ENCODE peak calls at places on chromosomes 16 and 17, in ten cellular contexts. One of them, this sample, is unnamed.
A peak's percentile ranks its signal among the peaks of the same experiment; 100 is the strongest.

GRCh38 chr16:28163699-28164584 is 47.8 kb downstream of the XPO6 start:
- DNase-seq in neural crest cell: no peak
- DNase-seq in GM13976: no peak
- DNase-seq in AG04450: no peak
- DNase-seq in CD8-positive, alpha-beta T cell: no peak
- DNase-seq in H1: no peak
- DNase-seq in uterus: no peak
- DNase-seq in body of pancreas: no peak
- DNase-seq in MM.1S: no peak
- DNase-seq in progenitor cell of endocrine pancreas: no peak
- DNase-seq in this sample: no peak

GRCh38 chr17:17313350-17313991 is 10.3 kb downstream of the NT5M start:
- DNase-seq in neural crest cell: no peak
- DNase-seq in GM13976: peak; percentile 86
- DNase-seq in AG04450: no peak
- DNase-seq in CD8-positive, alpha-beta T cell: peak; percentile 65
- DNase-seq in H1: peak; percentile 79
- DNase-seq in uterus: no peak
- DNase-seq in body of pancreas: peak; percentile 68
- DNase-seq in MM.1S: peak; percentile 68
- DNase-seq in progenitor cell of endocrine pancreas: peak; percentile 46
- DNase-seq in this sample: peak; percentile 72

GRCh38 chr16:4981473-4981872 is 23.3 kb downstream of the SEC14L5 start:
- DNase-seq in neural crest cell: no peak
- DNase-seq in GM13976: no peak
- DNase-seq in AG04450: no peak
- DNase-seq in CD8-positive, alpha-beta T cell: no peak
- DNase-seq in H1: no peak
- DNase-seq in uterus: no peak
- DNase-seq in body of pancreas: no peak
- DNase-seq in MM.1S: no peak
- DNase-seq in progenitor cell of endocrine pancreas: no peak
- DNase-seq in this sample: no peak

GRCh38 chr17:41307647-41308046 is 1.5 kb downstream of the KRTAP16-1 start:
- DNase-seq in neural crest cell: no peak
- DNase-seq in GM13976: no peak
- DNase-seq in AG04450: no peak
- DNase-seq in CD8-positive, alpha-beta T cell: no peak
- DNase-seq in H1: no peak
- DNase-seq in uterus: no peak
- DNase-seq in body of pancreas: peak; percentile 13
- DNase-seq in MM.1S: no peak
- DNase-seq in progenitor cell of endocrine pancreas: no peak
- DNase-seq in this sample: no peak

GRCh38 chr16:58417035-58417434 is 24.8 kb downstream of the GINS3 start:
- DNase-seq in neural crest cell: no peak
- DNase-seq in GM13976: no peak
- DNase-seq in AG04450: no peak
- DNase-seq in CD8-positive, alpha-beta T cell: no peak
- DNase-seq in H1: no peak
- DNase-seq in uterus: no peak
- DNase-seq in body of pancreas: no peak
- DNase-seq in MM.1S: no peak
- DNase-seq in progenitor cell of endocrine pancreas: no peak
- DNase-seq in this sample: no peak

GRCh38 chr17:4953461-4953961 is 2.6 kb downstream of the ENO3 start:
- DNase-seq in neural crest cell: no peak
- DNase-seq in GM13976: no peak
- DNase-seq in AG04450: no peak
- DNase-seq in CD8-positive, alpha-beta T cell: no peak
- DNase-seq in H1: no peak
- DNase-seq in uterus: no peak
- DNase-seq in body of pancreas: no peak
- DNase-seq in MM.1S: no peak
- DNase-seq in progenitor cell of endocrine pancreas: no peak
- DNase-seq in this sample: no peak

GRCh38 chr17:1553354-1554266 is 9.0 kb downstream of the PITPNA start:
- DNase-seq in neural crest cell: no peak
- DNase-seq in GM13976: no peak
- DNase-seq in AG04450: no peak
- DNase-seq in CD8-positive, alpha-beta T cell: no peak
- DNase-seq in H1: no peak
- DNase-seq in uterus: no peak
- DNase-seq in body of pancreas: no peak
- DNase-seq in MM.1S: no peak
- DNase-seq in progenitor cell of endocrine pancreas: no peak
- DNase-seq in this sample: no peak

GRCh38 chr17:68457539-68458259 is 403 bp upstream of the WIPI1 start:
- DNase-seq in neural crest cell: peak; percentile 97
- DNase-seq in GM13976: peak; percentile 98
- DNase-seq in AG04450: peak; percentile 94
- DNase-seq in CD8-positive, alpha-beta T cell: peak; percentile 98
- DNase-seq in H1: peak; percentile 98
- DNase-seq in uterus: peak; percentile 99
- DNase-seq in body of pancreas: peak; percentile 99
- DNase-seq in MM.1S: peak; percentile 99
- DNase-seq in progenitor cell of endocrine pancreas: peak; percentile 99
- DNase-seq in this sample: peak; percentile 99

GRCh38 chr16:29816694-29817441 is 916 bp downstream of the PAGR1 start:
- DNase-seq in neural crest cell: peak; percentile 42
- DNase-seq in GM13976: peak; percentile 67
- DNase-seq in AG04450: no peak
- DNase-seq in CD8-positive, alpha-beta T cell: peak; percentile 29
- DNase-seq in H1: peak; percentile 80
- DNase-seq in uterus: peak; percentile 65
- DNase-seq in body of pancreas: peak; percentile 75
- DNase-seq in MM.1S: peak; percentile 71
- DNase-seq in progenitor cell of endocrine pancreas: no peak
- DNase-seq in this sample: peak; percentile 76

GRCh38 chr16:4660454-4661007 is 32.8 kb upstream of the NUDT16L1 start:
- DNase-seq in neural crest cell: peak; percentile 14
- DNase-seq in GM13976: peak; percentile 84
- DNase-seq in AG04450: no peak
- DNase-seq in CD8-positive, alpha-beta T cell: peak; percentile 27
- DNase-seq in H1: no peak
- DNase-seq in uterus: peak; percentile 71
- DNase-seq in body of pancreas: peak; percentile 64
- DNase-seq in MM.1S: no peak
- DNase-seq in progenitor cell of endocrine pancreas: no peak
- DNase-seq in this sample: no peak

GRCh38 chr16:77376358-77376757 is 58.5 kb downstream of the ADAMTS18 start:
- DNase-seq in neural crest cell: no peak
- DNase-seq in GM13976: peak; percentile 23
- DNase-seq in AG04450: no peak
- DNase-seq in CD8-positive, alpha-beta T cell: no peak
- DNase-seq in H1: peak; percentile 63
- DNase-seq in uterus: no peak
- DNase-seq in body of pancreas: no peak
- DNase-seq in MM.1S: no peak
- DNase-seq in progenitor cell of endocrine pancreas: no peak
- DNase-seq in this sample: no peak

GRCh38 chr16:4850211-4850610 is 2.9 kb downstream of the UBN1 start:
- DNase-seq in neural crest cell: no peak
- DNase-seq in GM13976: no peak
- DNase-seq in AG04450: no peak
- DNase-seq in CD8-positive, alpha-beta T cell: no peak
- DNase-seq in H1: no peak
- DNase-seq in uterus: no peak
- DNase-seq in body of pancreas: no peak
- DNase-seq in MM.1S: no peak
- DNase-seq in progenitor cell of endocrine pancreas: no peak
- DNase-seq in this sample: no peak

GRCh38 chr17:55632236-55632635 is 90.4 kb downstream of the TMEM100 start:
- DNase-seq in neural crest cell: no peak
- DNase-seq in GM13976: no peak
- DNase-seq in AG04450: no peak
- DNase-seq in CD8-positive, alpha-beta T cell: no peak
- DNase-seq in H1: no peak
- DNase-seq in uterus: no peak
- DNase-seq in body of pancreas: no peak
- DNase-seq in MM.1S: no peak
- DNase-seq in progenitor cell of endocrine pancreas: no peak
- DNase-seq in this sample: no peak

GRCh38 chr17:1627219-1627986 is 1.2 kb downstream of the SLC43A2 start:
- DNase-seq in neural crest cell: no peak
- DNase-seq in GM13976: peak; percentile 66
- DNase-seq in AG04450: no peak
- DNase-seq in CD8-positive, alpha-beta T cell: no peak
- DNase-seq in H1: peak; percentile 64
- DNase-seq in uterus: no peak
- DNase-seq in body of pancreas: no peak
- DNase-seq in MM.1S: no peak
- DNase-seq in progenitor cell of endocrine pancreas: no peak
- DNase-seq in this sample: no peak

GRCh38 chr17:13921841-13922776 is 147.2 kb upstream of the COX10 start:
- DNase-seq in neural crest cell: no peak
- DNase-seq in GM13976: no peak
- DNase-seq in AG04450: no peak
- DNase-seq in CD8-positive, alpha-beta T cell: no peak
- DNase-seq in H1: no peak
- DNase-seq in uterus: no peak
- DNase-seq in body of pancreas: no peak
- DNase-seq in MM.1S: no peak
- DNase-seq in progenitor cell of endocrine pancreas: no peak
- DNase-seq in this sample: no peak

GRCh38 chr17:13931111-13931526 is 138.2 kb upstream of the COX10 start:
- DNase-seq in neural crest cell: no peak
- DNase-seq in GM13976: no peak
- DNase-seq in AG04450: no peak
- DNase-seq in CD8-positive, alpha-beta T cell: no peak
- DNase-seq in H1: no peak
- DNase-seq in uterus: peak; percentile 18
- DNase-seq in body of pancreas: no peak
- DNase-seq in MM.1S: no peak
- DNase-seq in progenitor cell of endocrine pancreas: no peak
- DNase-seq in this sample: no peak

GRCh38 chr17:13920413-13920812 is 148.9 kb upstream of the COX10 start:
- DNase-seq in neural crest cell: no peak
- DNase-seq in GM13976: no peak
- DNase-seq in AG04450: no peak
- DNase-seq in CD8-positive, alpha-beta T cell: no peak
- DNase-seq in H1: no peak
- DNase-seq in uterus: no peak
- DNase-seq in body of pancreas: no peak
- DNase-seq in MM.1S: no peak
- DNase-seq in progenitor cell of endocrine pancreas: no peak
- DNase-seq in this sample: no peak

GRCh38 chr17:13922885-13923284 is 146.4 kb upstream of the COX10 start:
- DNase-seq in neural crest cell: no peak
- DNase-seq in GM13976: no peak
- DNase-seq in AG04450: no peak
- DNase-seq in CD8-positive, alpha-beta T cell: no peak
- DNase-seq in H1: no peak
- DNase-seq in uterus: no peak
- DNase-seq in body of pancreas: no peak
- DNase-seq in MM.1S: no peak
- DNase-seq in progenitor cell of endocrine pancreas: no peak
- DNase-seq in this sample: no peak

GRCh38 chr17:13925579-13925978 is 143.7 kb upstream of the COX10 start:
- DNase-seq in neural crest cell: no peak
- DNase-seq in GM13976: no peak
- DNase-seq in AG04450: no peak
- DNase-seq in CD8-positive, alpha-beta T cell: no peak
- DNase-seq in H1: no peak
- DNase-seq in uterus: no peak
- DNase-seq in body of pancreas: no peak
- DNase-seq in MM.1S: no peak
- DNase-seq in progenitor cell of endocrine pancreas: no peak
- DNase-seq in this sample: no peak
- TF ChIP-seq CTCF in neural crest cell: no peak
- TF ChIP-seq CTCF in GM13976: no peak
- TF ChIP-seq CTCF in AG04450: no peak
- TF ChIP-seq CTCF in CD8-positive, alpha-beta T cell: no peak
- TF ChIP-seq CTCF in H1: peak; percentile 31
- TF ChIP-seq CTCF in uterus: no peak
- TF ChIP-seq CTCF in body of pancreas: no peak
- TF ChIP-seq CTCF in MM.1S: no peak
- TF ChIP-seq CTCF in progenitor cell of endocrine pancreas: no peak
- TF ChIP-seq CTCF in this sample: no peak

GRCh38 chr16:70018254-70018653 is 67.1 kb downstream of the CLEC18A start:
- DNase-seq in neural crest cell: no peak
- DNase-seq in GM13976: peak; percentile 36
- DNase-seq in AG04450: no peak
- DNase-seq in CD8-positive, alpha-beta T cell: peak; percentile 42
- DNase-seq in H1: no peak
- DNase-seq in uterus: no peak
- DNase-seq in body of pancreas: peak; percentile 14
- DNase-seq in MM.1S: peak; percentile 19
- DNase-seq in progenitor cell of endocrine pancreas: no peak
- DNase-seq in this sample: peak; percentile 29
- TF ChIP-seq CTCF in neural crest cell: peak; percentile 53
- TF ChIP-seq CTCF in GM13976: no peak
- TF ChIP-seq CTCF in AG04450: no peak
- TF ChIP-seq CTCF in CD8-positive, alpha-beta T cell: peak; percentile 52
- TF ChIP-seq CTCF in H1: peak; percentile 47
- TF ChIP-seq CTCF in uterus: no peak
- TF ChIP-seq CTCF in body of pancreas: no peak
- TF ChIP-seq CTCF in MM.1S: no peak
- TF ChIP-seq CTCF in progenitor cell of endocrine pancreas: peak; percentile 39
- TF ChIP-seq CTCF in this sample: no peak

GRCh38 chr16:52581530-52581929 is 34.6 kb upstream of the TOX3 start:
- DNase-seq in neural crest cell: no peak
- DNase-seq in GM13976: no peak
- DNase-seq in AG04450: no peak
- DNase-seq in CD8-positive, alpha-beta T cell: no peak
- DNase-seq in H1: no peak
- DNase-seq in uterus: no peak
- DNase-seq in body of pancreas: peak; percentile 30
- DNase-seq in MM.1S: no peak
- DNase-seq in progenitor cell of endocrine pancreas: no peak
- DNase-seq in this sample: peak; percentile 36
- TF ChIP-seq CTCF in neural crest cell: peak; percentile 32
- TF ChIP-seq CTCF in GM13976: no peak
- TF ChIP-seq CTCF in AG04450: no peak
- TF ChIP-seq CTCF in CD8-positive, alpha-beta T cell: no peak
- TF ChIP-seq CTCF in H1: peak; percentile 47
- TF ChIP-seq CTCF in uterus: no peak
- TF ChIP-seq CTCF in body of pancreas: peak; percentile 50
- TF ChIP-seq CTCF in MM.1S: no peak
- TF ChIP-seq CTCF in progenitor cell of endocrine pancreas: peak; percentile 27
- TF ChIP-seq CTCF in this sample: peak; percentile 49

DNA sequence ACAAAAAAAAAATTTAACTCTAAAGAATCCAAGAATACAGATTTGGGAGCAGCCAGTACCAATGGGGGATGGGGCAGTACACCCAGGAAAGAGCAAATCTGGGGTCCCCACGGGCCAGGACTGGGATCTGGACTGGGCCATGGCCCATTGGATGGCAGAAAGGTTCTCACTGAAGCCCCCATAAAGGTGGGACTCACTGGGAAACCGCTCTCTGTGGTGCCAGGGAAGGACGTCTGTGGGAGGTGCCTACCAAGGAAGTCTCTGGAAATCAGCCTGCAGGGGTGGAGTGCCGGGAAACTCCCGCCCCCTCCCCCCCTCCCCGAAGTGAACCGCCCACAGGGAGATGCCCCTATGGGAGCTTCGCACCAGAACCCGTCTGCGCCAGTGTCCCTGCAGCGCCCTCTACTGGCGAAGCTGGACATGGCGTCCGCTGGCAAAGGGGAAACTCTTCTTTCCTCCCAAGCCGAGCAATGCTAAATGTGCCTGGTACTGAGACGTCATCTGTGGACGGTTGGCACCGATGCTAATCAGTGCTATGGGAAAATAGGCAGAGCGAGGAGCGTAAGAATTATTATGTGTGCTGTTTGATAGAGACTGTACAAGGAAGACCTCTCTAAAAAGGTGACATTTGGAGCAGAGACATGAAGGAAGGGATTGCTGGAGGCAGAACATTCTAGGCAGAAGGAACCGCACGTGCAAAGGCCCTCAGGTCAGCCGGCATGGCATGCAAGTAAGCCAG is 671.1 kb downstream of the WWOX start:
- DNase-seq in neural crest cell: peak; percentile 61
- DNase-seq in GM13976: peak; percentile 80
- DNase-seq in AG04450: no peak
- DNase-seq in CD8-positive, alpha-beta T cell: peak; percentile 70
- DNase-seq in H1: peak; percentile 95
- DNase-seq in uterus: peak; percentile 64
- DNase-seq in body of pancreas: peak; percentile 51
- DNase-seq in MM.1S: peak; percentile 82
- DNase-seq in progenitor cell of endocrine pancreas: peak; percentile 30
- DNase-seq in this sample: no peak
- TF ChIP-seq CTCF in neural crest cell: peak; percentile 69
- TF ChIP-seq CTCF in GM13976: peak; percentile 92
- TF ChIP-seq CTCF in AG04450: no peak
- TF ChIP-seq CTCF in CD8-positive, alpha-beta T cell: peak; percentile 95
- TF ChIP-seq CTCF in H1: peak; percentile 88
- TF ChIP-seq CTCF in uterus: peak; percentile 64
- TF ChIP-seq CTCF in body of pancreas: peak; percentile 46
- TF ChIP-seq CTCF in MM.1S: peak; percentile 71
- TF ChIP-seq CTCF in progenitor cell of endocrine pancreas: peak; percentile 60
- TF ChIP-seq CTCF in this sample: peak; percentile 39

This sample was measured in Calu3.